ENCODE peak calls at places on chromosomes 11 and 22, in eight cellular contexts. E, S, N, B, J, U, X and T are unnamed samples.

GRCh38 chr22:23547818-23548500 is 32.1 kb downstream of the IGLL1 start:
- DNase-seq in E (no peak), U (no peak), S (no peak), B (no peak), N (no peak), J (peak), X (no peak), T (no peak)

GRCh38 chr11:36056160-36056751 is 112.4 kb downstream of the LDLRAD3 start:
- DNase-seq in X (peak), J (peak), U (no peak), S (peak), B (peak), E (no peak), N (no peak), T (peak)

GRCh38 chr22:44489817-44490216 is 8.2 kb downstream of the RTL6 start:
- DNase-seq in X (no peak), J (no peak), B (no peak), U (no peak), N (no peak), S (no peak), E (no peak), T (no peak)

GRCh38 chr11:88484873-88485621 is 147.5 kb upstream of the CTSC start:
- DNase-seq in N (no peak), X (peak), U (no peak), J (peak), B (peak), S (peak), E (peak), T (no peak)

GRCh38 chr11:113114452-113115027 is 153.3 kb downstream of the NCAM1 start:
- DNase-seq in B (peak), E (no peak), S (peak), U (no peak), X (peak), N (no peak), J (peak), T (peak)

GRCh38 chr11:112453601-112454577 is 193.2 kb upstream of the PLET1 start:
- DNase-seq in U (peak), E (peak), X (peak), N (no peak), S (peak), J (peak), B (peak), T (peak)

GRCh38 chr22:23533328-23533762 is 46.7 kb downstream of the IGLL1 start:
- DNase-seq in S (peak), B (no peak), J (peak), N (no peak), U (no peak), X (no peak), E (no peak), T (peak)

GRCh38 chr11:47001666-47002285 is 65.2 kb downstream of the CSTPP1 start:
- DNase-seq in E (peak), X (no peak), U (no peak), B (no peak), J (no peak), S (peak), N (no peak), T (no peak)

GRCh38 chr22:36419177-36419911 is 31.6 kb upstream of the MYH9 start:
- DNase-seq in B (no peak), S (peak), X (no peak), U (no peak), E (peak), J (no peak), N (no peak), T (peak)

GRCh38 chr11:32006799-32007388 is 84.0 kb upstream of the RCN1 start:
- DNase-seq in B (peak), S (peak), N (no peak), E (no peak), U (no peak), X (peak), J (peak), T (peak)

GRCh38 chr22:32876516-32876915 is 75.0 kb downstream of the TIMP3 start:
- DNase-seq in J (no peak), E (no peak), U (no peak), S (no peak), N (no peak), B (no peak), X (no peak), T (no peak)

GRCh38 chr11:819943-820649 is 1.4 kb downstream of the PNPLA2 start:
- DNase-seq in S (peak), E (peak), B (peak), N (peak), X (peak), J (peak), U (peak), T (peak)

GRCh38 chr11:61516675-61517516 is 8.3 kb downstream of the LRRC10B start:
- DNase-seq in N (peak), U (peak), X (peak), J (peak), E (no peak), B (peak), S (peak), T (peak)

GRCh38 chr11:110173775-110174644 is 80.8 kb downstream of the ZC3H12C start:
- DNase-seq in N (peak), E (no peak), U (peak), J (peak), X (peak), B (no peak), S (peak), T (peak)

GRCh38 chr11:115527534-115528125 is 23.4 kb upstream of the CADM1 start:
- DNase-seq in J (no peak), X (no peak), N (no peak), E (peak), S (no peak), B (no peak), U (no peak), T (no peak)

GRCh38 chr11:117600261-117600783 is 196.7 kb downstream of the DSCAML1 start:
- DNase-seq in X (no peak), U (no peak), N (no peak), S (no peak), J (no peak), B (no peak), E (peak), T (no peak)

GRCh38 chr11:124222407-124222806 is 18.5 kb upstream of the OR8G1 start:
- DNase-seq in S (no peak), E (no peak), X (no peak), U (no peak), J (no peak), N (no peak), B (no peak), T (no peak)

GRCh38 chr11:73659961-73660360 is 13.6 kb downstream of the PLEKHB1 start:
- DNase-seq in N (no peak), B (no peak), S (no peak), J (no peak), E (no peak), X (peak), U (no peak), T (no peak)

GRCh38 chr22:33785283-33785991 is 134.8 kb downstream of the LARGE1 start:
- DNase-seq in B (peak), U (no peak), E (no peak), S (peak), X (peak), N (no peak), J (no peak), T (peak)

GRCh38 chr11:35647535-35648092 is 15.0 kb upstream of the TRIM44 start:
- DNase-seq in X (no peak), U (no peak), J (no peak), E (no peak), N (no peak), B (no peak), S (no peak), T (no peak)

GRCh38 chr22:24440270-24440717 is 12.9 kb downstream of the ADORA2A start:
- DNase-seq in J (no peak), S (no peak), X (no peak), E (no peak), N (no peak), B (no peak), U (no peak), T (no peak)

GRCh38 chr11:101864098-101864497 is 50.7 kb upstream of the CEP126 start:
- DNase-seq in U (no peak), E (no peak), J (no peak), B (no peak), S (no peak), N (no peak), X (no peak), T (no peak)

GRCh38 chr22:25692965-25693565 is 48.9 kb upstream of the MYO18B start:
- DNase-seq in U (no peak), X (no peak), N (no peak), B (no peak), J (no peak), S (no peak), E (no peak), T (no peak)

GRCh38 chr11:68643576-68643975 is 40.8 kb upstream of the GAL start:
- DNase-seq in U (no peak), S (peak), X (peak), E (no peak), J (no peak), B (no peak), N (peak), T (peak)

GRCh38 chr11:109075976-109076375 is 346.0 kb upstream of the C11orf87 start:
- DNase-seq in U (no peak), B (no peak), S (no peak), J (no peak), N (no peak), E (no peak), X (no peak), T (peak)

GRCh38 chr11:212150-213100 is 4.9 kb downstream of the RIC8A start:
- DNase-seq in J (no peak), N (no peak), U (no peak), B (no peak), S (no peak), X (no peak), E (no peak), T (no peak)